ENCODE peak calls at places on chromosome 17, in ten cellular contexts. V, O, I, Q, X, J, B, R, W and F are unnamed samples.

GRCh38 chr17:38465420-38466345 is 37.4 kb downstream of the ARHGAP23 start:
- DNase-seq in V (no peak), O (no peak), I (no peak), Q (no peak), X (no peak), J (peak), B (peak), R (peak), W (peak), F (no peak)

GRCh38 chr17:56937688-56938087 is 23.2 kb downstream of the COIL start:
- DNase-seq in V (no peak), O (no peak), I (no peak), Q (no peak), X (no peak), J (no peak), B (no peak), R (no peak), W (peak), F (no peak)

GRCh38 chr17:79042421-79043190 is 18.6 kb downstream of the C1QTNF1 start:
- DNase-seq in V (peak), O (peak), I (peak), Q (peak), X (peak), J (peak), B (peak), R (peak), W (peak), F (no peak)

GRCh38 chr17:33671493-33671892 is 378.4 kb upstream of the ASIC2 start:
- DNase-seq in V (no peak), O (no peak), I (no peak), Q (no peak), X (no peak), J (no peak), B (no peak), R (no peak), W (no peak), F (no peak)

GRCh38 chr17:78738245-78738644 is 43.8 kb downstream of the CYTH1 start:
- DNase-seq in V (no peak), O (no peak), I (no peak), Q (no peak), X (no peak), J (no peak), B (no peak), R (no peak), W (no peak), F (no peak)

GRCh38 chr17:2266045-2266864 is 37.3 kb downstream of the SMG6 start:
- DNase-seq in V (no peak), O (peak), I (no peak), Q (no peak), X (no peak), J (peak), B (no peak), R (no peak), W (no peak), F (no peak)

GRCh38 chr17:59838196-59838911 is 54.4 kb downstream of the TUBD1 start:
- DNase-seq in V (peak), O (peak), I (peak), Q (no peak), X (no peak), J (no peak), B (peak), R (no peak), W (no peak), F (no peak)

GRCh38 chr17:65670667-65671371 is 109.4 kb upstream of the AXIN2 start:
- DNase-seq in V (no peak), O (no peak), I (no peak), Q (no peak), X (no peak), J (no peak), B (no peak), R (no peak), W (no peak), F (no peak)

GRCh38 chr17:55266958-55267688 is 2.4 kb downstream of the HLF start:
- DNase-seq in V (no peak), O (no peak), I (no peak), Q (no peak), X (no peak), J (no peak), B (no peak), R (no peak), W (no peak), F (no peak)
- H3K4me3 ChIP-seq in V (no peak), O (no peak), I (no peak), Q (no peak), X (no peak), J (peak), B (no peak), R (peak), W (no peak), F (no peak)

GRCh38 chr17:28228109-28228840 is 90.7 kb upstream of the TMEM97 start:
- DNase-seq in V (no peak), O (no peak), I (peak), Q (peak), X (no peak), J (no peak), B (peak), R (no peak), W (no peak), F (no peak)
- TF ChIP-seq CTCF in V (peak), O (no peak), I (peak), Q (peak), X (no peak), J (no peak), B (no peak), R (no peak), W (peak), F (no peak)

DNA sequence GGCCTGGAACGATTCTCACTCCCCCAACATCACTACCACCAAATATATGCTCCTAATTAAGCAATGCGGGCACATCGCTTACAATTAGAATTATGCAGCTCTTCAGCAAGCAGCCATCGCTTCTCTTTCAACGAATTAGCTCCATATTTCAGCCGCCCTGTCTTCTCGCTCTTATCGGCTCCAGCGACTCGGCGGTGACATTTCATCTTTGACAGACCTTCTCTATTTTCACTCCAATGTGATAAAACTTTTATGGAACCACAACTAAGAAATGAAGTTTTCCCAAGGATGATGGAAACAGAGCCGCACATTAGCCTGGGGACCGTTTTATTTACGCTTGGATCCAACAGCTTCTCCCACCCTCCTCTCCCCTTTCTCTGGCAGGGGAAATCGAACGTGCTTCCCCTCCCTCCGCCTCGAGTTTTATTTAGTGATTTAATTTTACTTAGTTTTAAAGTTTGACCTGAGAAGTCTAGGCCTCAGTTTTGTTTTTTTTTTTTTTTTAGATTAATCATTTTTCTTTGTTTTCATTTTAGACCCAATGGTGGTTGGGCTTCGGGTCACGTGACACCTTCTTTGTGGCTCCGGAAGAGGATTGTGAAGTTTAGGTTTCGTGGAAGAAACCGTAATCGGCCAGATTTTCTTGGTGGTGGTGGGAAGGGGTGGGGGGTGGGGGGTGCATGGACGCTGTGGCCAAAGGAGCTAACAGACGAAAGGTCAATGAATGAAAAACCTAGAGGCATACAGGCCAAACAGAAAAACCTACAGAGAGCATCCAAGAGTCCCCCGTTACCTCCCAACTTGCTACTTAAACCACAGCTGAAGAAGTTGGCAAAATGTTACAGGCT is 3.2 kb upstream of the HOXB2 start:
- DNase-seq in V (peak), O (no peak), I (no peak), Q (peak), X (no peak), J (no peak), B (peak), R (no peak), W (no peak), F (no peak)
- H3K4me3 ChIP-seq in V (peak), O (peak), I (peak), Q (peak), X (no peak), J (peak), B (peak), R (peak), W (no peak), F (peak)

GRCh38 chr17:29929544-29930398 is at the start of gene SSH2:
- DNase-seq in V (peak), O (peak), I (peak), Q (peak), X (peak), J (peak), B (peak), R (peak), W (peak), F (no peak)
- TF ChIP-seq CTCF in V (no peak), O (no peak), I (no peak), Q (no peak), X (no peak), J (no peak), B (no peak), R (no peak), W (peak), F (peak)

DNA sequence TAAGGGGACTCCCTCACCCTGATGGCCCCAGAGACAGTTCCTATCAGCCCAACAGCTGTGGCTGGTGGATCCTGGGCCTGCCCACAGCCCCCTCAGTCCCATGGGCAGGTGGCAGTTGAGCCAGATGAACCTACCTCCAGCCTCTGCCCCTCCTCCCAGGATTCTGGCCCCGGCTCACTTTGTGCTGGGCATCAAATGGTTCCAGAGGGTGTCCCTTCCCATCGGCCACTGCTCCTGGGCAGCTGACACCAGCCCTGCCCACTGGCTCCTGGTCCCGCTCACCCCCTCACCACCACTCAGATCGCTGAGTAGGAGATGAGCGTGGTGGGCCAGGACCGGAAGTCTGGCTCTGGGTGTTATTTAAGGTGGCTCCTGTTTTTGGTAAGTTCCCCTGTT is 2.0 kb downstream of the TTYH2 start:
- DNase-seq in V (no peak), O (no peak), I (no peak), Q (no peak), X (no peak), J (no peak), B (no peak), R (no peak), W (no peak), F (no peak)
- H3K4me3 ChIP-seq in V (no peak), O (no peak), I (no peak), Q (no peak), X (no peak), J (no peak), B (no peak), R (no peak), W (no peak), F (no peak)

GRCh38 chr17:6710317-6710716 is 2.9 kb downstream of the SLC13A5 start:
- DNase-seq in V (no peak), O (no peak), I (peak), Q (no peak), X (no peak), J (no peak), B (no peak), R (no peak), W (no peak), F (no peak)
- TF ChIP-seq CTCF in V (no peak), O (no peak), I (peak), Q (no peak), X (peak), J (no peak), B (no peak), R (no peak), W (no peak), F (peak)

DNA sequence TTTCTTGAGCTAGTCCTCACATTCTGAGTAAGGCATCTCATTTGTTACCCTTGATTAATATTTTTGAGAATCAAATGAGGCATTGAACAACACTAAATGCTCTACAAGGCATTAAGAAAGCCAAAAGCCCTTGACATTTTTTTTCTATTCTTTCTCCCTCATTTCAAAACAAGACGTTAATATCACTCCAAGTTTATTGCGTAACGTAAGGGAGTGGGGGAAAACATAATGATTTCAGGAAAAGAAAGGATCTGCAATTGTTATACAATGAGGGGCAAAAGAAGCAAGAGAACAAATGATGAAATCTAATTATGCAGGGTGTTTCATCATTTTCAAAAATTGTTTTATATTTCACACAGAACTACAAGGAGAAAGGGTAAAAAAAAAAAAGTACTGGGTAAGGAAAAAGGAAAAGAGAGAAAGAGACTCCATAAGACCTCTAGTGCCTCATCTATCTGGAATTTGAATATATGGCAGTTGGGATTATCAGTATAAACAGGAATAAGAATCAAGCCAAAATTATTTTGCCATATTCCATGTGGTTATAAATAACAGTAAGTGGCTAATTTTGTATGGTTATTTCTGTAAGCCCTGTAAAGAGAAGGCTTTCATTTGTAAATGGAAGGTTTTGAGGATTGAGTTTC is 163.0 kb downstream of the ABCA8 start:
- DNase-seq in V (peak), O (no peak), I (peak), Q (no peak), X (no peak), J (no peak), B (peak), R (no peak), W (no peak), F (no peak)
- H3K4me3 ChIP-seq in V (no peak), O (no peak), I (no peak), Q (no peak), X (no peak), J (no peak), B (no peak), R (no peak), W (no peak), F (no peak)

GRCh38 chr17:81481815-81482505 is 30.6 kb downstream of the ACTG1 start:
- DNase-seq in V (no peak), O (no peak), I (no peak), Q (no peak), X (no peak), J (no peak), B (no peak), R (no peak), W (no peak), F (no peak)

GRCh38 chr17:81479175-81479574 is 33.4 kb downstream of the ACTG1 start:
- DNase-seq in V (no peak), O (no peak), I (peak), Q (no peak), X (peak), J (no peak), B (no peak), R (no peak), W (no peak), F (no peak)

GRCh38 chr17:81479672-81480071 is 32.9 kb downstream of the ACTG1 start:
- DNase-seq in V (no peak), O (no peak), I (no peak), Q (no peak), X (no peak), J (no peak), B (no peak), R (no peak), W (no peak), F (no peak)

GRCh38 chr17:81481011-81481799 is 31.4 kb downstream of the ACTG1 start:
- DNase-seq in V (peak), O (peak), I (peak), Q (peak), X (no peak), J (peak), B (peak), R (peak), W (no peak), F (no peak)

GRCh38 chr17:81480140-81480917 is 32.3 kb downstream of the ACTG1 start:
- DNase-seq in V (peak), O (no peak), I (peak), Q (no peak), X (no peak), J (no peak), B (peak), R (peak), W (peak), F (no peak)
- TF ChIP-seq CTCF in V (no peak), O (no peak), I (no peak), Q (no peak), X (no peak), J (no peak), B (no peak), R (no peak), W (no peak), F (no peak)

GRCh38 chr17:82838386-82839063 is 1.3 kb downstream of the ZNF750 start:
- DNase-seq in V (peak), O (peak), I (peak), Q (no peak), X (no peak), J (no peak), B (peak), R (peak), W (peak), F (peak)
- H3K4me3 ChIP-seq in V (no peak), O (no peak), I (no peak), Q (no peak), X (no peak), J (no peak), B (no peak), R (no peak), W (peak), F (peak)

DNA sequence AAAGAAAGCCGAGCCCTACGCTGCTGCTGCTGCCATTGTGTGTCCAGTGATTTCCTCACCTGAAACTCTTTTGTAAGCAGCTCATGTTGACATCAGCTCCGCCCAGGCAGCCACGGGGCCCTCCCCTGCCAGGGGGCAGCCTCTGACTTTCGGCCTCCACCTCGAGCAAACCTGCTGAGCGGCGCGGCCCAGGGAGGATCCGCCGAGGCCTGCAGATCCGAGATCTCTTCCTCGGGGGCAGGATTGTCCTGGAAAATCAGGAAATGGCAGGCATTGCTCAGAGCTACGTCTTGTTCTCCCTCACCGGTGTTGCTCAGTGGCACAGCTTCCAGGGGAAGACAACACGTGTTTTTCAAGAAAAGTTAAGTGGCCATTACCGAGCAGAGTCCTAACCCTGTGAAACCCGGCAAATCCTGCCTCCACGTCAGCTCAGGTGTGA is 35.6 kb upstream of the ZNF750 start:
- DNase-seq in V (no peak), O (no peak), I (no peak), Q (peak), X (no peak), J (peak), B (no peak), R (no peak), W (peak), F (peak)
- TF ChIP-seq CTCF in V (no peak), O (no peak), I (no peak), Q (no peak), X (no peak), J (no peak), B (no peak), R (no peak), W (peak), F (no peak)